ENCODE peak calls at places on chromosomes 6 and 20, in eight cellular contexts. One of them, this sample, is unnamed.

GRCh38 chr6:48564036-48564820 is 453.2 kb upstream of the PTCHD4 start:
- DNase-seq in PC-9: no peak
- DNase-seq in BJ: no peak
- DNase-seq in H7: no peak
- DNase-seq in small intestine: no peak
- DNase-seq in SJSA1: no peak
- DNase-seq in cardiac muscle cell: peak; percentile 38
- DNase-seq in keratinocyte: no peak
- DNase-seq in this sample: no peak

GRCh38 chr6:118761643-118762042 is 110.3 kb upstream of the CEP85L start:
- DNase-seq in BJ: no peak
- DNase-seq in keratinocyte: no peak
- DNase-seq in small intestine: no peak
- DNase-seq in SJSA1: no peak
- DNase-seq in cardiac muscle cell: no peak
- DNase-seq in PC-9: no peak
- DNase-seq in H7: no peak
- DNase-seq in this sample: no peak

GRCh38 chr6:108425428-108425827 is 130.6 kb downstream of the AFG1L start:
- DNase-seq in SJSA1: no peak
- DNase-seq in PC-9: no peak
- DNase-seq in small intestine: no peak
- DNase-seq in cardiac muscle cell: no peak
- DNase-seq in BJ: no peak
- DNase-seq in keratinocyte: no peak
- DNase-seq in H7: no peak
- DNase-seq in this sample: no peak

GRCh38 chr20:38973546-38974120 is 11.5 kb downstream of the DHX35 start:
- DNase-seq in BJ: no peak
- DNase-seq in PC-9: no peak
- DNase-seq in cardiac muscle cell: no peak
- DNase-seq in keratinocyte: no peak
- DNase-seq in SJSA1: no peak
- DNase-seq in H7: no peak
- DNase-seq in small intestine: no peak
- DNase-seq in this sample: no peak

GRCh38 chr6:72424476-72424875 is 197.4 kb upstream of the KCNQ5 start:
- DNase-seq in keratinocyte: peak; percentile 35
- DNase-seq in cardiac muscle cell: no peak
- DNase-seq in BJ: no peak
- DNase-seq in H7: no peak
- DNase-seq in SJSA1: no peak
- DNase-seq in small intestine: no peak
- DNase-seq in PC-9: no peak
- DNase-seq in this sample: no peak

GRCh38 chr6:7108964-7109836 is 1.4 kb downstream of the RREB1 start:
- DNase-seq in small intestine: peak; percentile 79
- DNase-seq in BJ: no peak
- DNase-seq in H7: peak; percentile 73
- DNase-seq in keratinocyte: no peak
- DNase-seq in SJSA1: peak; percentile 56
- DNase-seq in cardiac muscle cell: peak; percentile 74
- DNase-seq in PC-9: no peak
- DNase-seq in this sample: peak; percentile 76

GRCh38 chr6:95280690-95281273 is 296.6 kb upstream of the MANEA start:
- DNase-seq in PC-9: no peak
- DNase-seq in H7: no peak
- DNase-seq in BJ: no peak
- DNase-seq in keratinocyte: no peak
- DNase-seq in SJSA1: no peak
- DNase-seq in small intestine: no peak
- DNase-seq in cardiac muscle cell: peak; percentile 80
- DNase-seq in this sample: no peak

GRCh38 chr6:23600118-23600517 is 525.9 kb upstream of the NRSN1 start:
- DNase-seq in PC-9: no peak
- DNase-seq in small intestine: no peak
- DNase-seq in keratinocyte: no peak
- DNase-seq in H7: no peak
- DNase-seq in SJSA1: no peak
- DNase-seq in BJ: no peak
- DNase-seq in cardiac muscle cell: no peak
- DNase-seq in this sample: no peak

GRCh38 chr20:14581731-14582130 is 244.3 kb upstream of the FLRT3 start:
- DNase-seq in BJ: no peak
- DNase-seq in H7: no peak
- DNase-seq in small intestine: no peak
- DNase-seq in cardiac muscle cell: no peak
- DNase-seq in keratinocyte: no peak
- DNase-seq in PC-9: no peak
- DNase-seq in SJSA1: no peak
- DNase-seq in this sample: no peak

GRCh38 chr6:53493635-53494025 is 51.3 kb downstream of the GCLC start:
- DNase-seq in BJ: no peak
- DNase-seq in small intestine: no peak
- DNase-seq in cardiac muscle cell: no peak
- DNase-seq in SJSA1: no peak
- DNase-seq in PC-9: no peak
- DNase-seq in keratinocyte: no peak
- DNase-seq in H7: no peak
- DNase-seq in this sample: no peak

GRCh38 chr6:168362276-168362990 is 42.9 kb upstream of the DACT2 start:
- DNase-seq in SJSA1: no peak
- DNase-seq in cardiac muscle cell: no peak
- DNase-seq in BJ: no peak
- DNase-seq in H7: no peak
- DNase-seq in PC-9: no peak
- DNase-seq in keratinocyte: no peak
- DNase-seq in small intestine: no peak
- DNase-seq in this sample: no peak

DNA sequence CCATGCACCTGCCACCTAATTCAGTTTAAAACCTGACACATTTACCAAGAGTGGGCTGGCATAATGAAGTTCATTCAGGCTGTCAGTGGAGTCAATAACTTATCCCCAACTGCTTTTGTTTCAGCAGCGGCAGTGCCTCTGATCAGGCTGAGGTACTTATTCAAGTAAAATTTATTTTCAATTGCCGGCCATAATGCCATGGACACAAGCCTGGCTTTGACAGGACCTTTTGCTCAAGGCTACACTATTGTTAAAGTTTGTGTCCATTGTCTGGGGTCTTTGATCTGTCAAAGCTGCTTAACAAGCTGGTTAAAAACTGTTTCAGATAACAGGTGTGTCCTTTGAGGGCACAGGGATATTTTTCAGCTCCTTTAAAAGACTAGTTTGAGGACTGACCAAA is 20.5 kb downstream of the OLIG3 start:
- DNase-seq in keratinocyte: no peak
- DNase-seq in small intestine: no peak
- DNase-seq in H7: no peak
- DNase-seq in SJSA1: no peak
- DNase-seq in cardiac muscle cell: no peak
- DNase-seq in BJ: no peak
- DNase-seq in PC-9: no peak
- DNase-seq in this sample: no peak
- H3K27me3 ChIP-seq in keratinocyte: peaks cover 8% of the 10 kb centered on the region
- H3K27me3 ChIP-seq in small intestine: no peaks in the 10 kb centered on the region
- H3K27me3 ChIP-seq in H7: no peaks in the 10 kb centered on the region
- H3K27me3 ChIP-seq in SJSA1: no peaks in the 10 kb centered on the region
- H3K27me3 ChIP-seq in cardiac muscle cell: peaks cover 7% of the 10 kb centered on the region
- H3K27me3 ChIP-seq in BJ: peaks cover 1% of the 10 kb centered on the region
- H3K27me3 ChIP-seq in PC-9: no peaks in the 10 kb centered on the region
- H3K27me3 ChIP-seq in this sample: no peaks in the 10 kb centered on the region

GRCh38 chr6:50843842-50844241 is 25.2 kb downstream of the TFAP2B start:
- DNase-seq in SJSA1: no peak
- DNase-seq in keratinocyte: no peak
- DNase-seq in PC-9: no peak
- DNase-seq in H7: peak; percentile 94
- DNase-seq in BJ: no peak
- DNase-seq in cardiac muscle cell: no peak
- DNase-seq in small intestine: no peak
- DNase-seq in this sample: no peak
- H3K27me3 ChIP-seq in SJSA1: peaks cover 93% of the 10 kb centered on the region
- H3K27me3 ChIP-seq in keratinocyte: peaks cover 9% of the 10 kb centered on the region
- H3K27me3 ChIP-seq in PC-9: peaks cover 37% of the 10 kb centered on the region
- H3K27me3 ChIP-seq in H7: peaks cover 99% of the 10 kb centered on the region
- H3K27me3 ChIP-seq in BJ: peaks cover 20% of the 10 kb centered on the region
- H3K27me3 ChIP-seq in cardiac muscle cell: peaks cover 100% of the 10 kb centered on the region
- H3K27me3 ChIP-seq in small intestine: peaks cover 60% of the 10 kb centered on the region
- H3K27me3 ChIP-seq in this sample: peaks cover 84% of the 10 kb centered on the region

GRCh38 chr6:1610497-1611321 is 994 bp downstream of the FOXC1 start:
- DNase-seq in PC-9: peak; percentile 32
- DNase-seq in SJSA1: no peak
- DNase-seq in H7: no peak
- DNase-seq in BJ: no peak
- DNase-seq in small intestine: no peak
- DNase-seq in cardiac muscle cell: no peak
- DNase-seq in keratinocyte: no peak
- DNase-seq in this sample: no peak

GRCh38 chr6:1612902-1613301 is 3.2 kb downstream of the FOXC1 start:
- DNase-seq in SJSA1: peak; percentile 84
- DNase-seq in small intestine: no peak
- DNase-seq in PC-9: no peak
- DNase-seq in keratinocyte: no peak
- DNase-seq in H7: no peak
- DNase-seq in BJ: no peak
- DNase-seq in cardiac muscle cell: no peak
- DNase-seq in this sample: no peak

GRCh38 chr6:1612386-1612893 is 2.7 kb downstream of the FOXC1 start:
- DNase-seq in SJSA1: no peak
- DNase-seq in keratinocyte: no peak
- DNase-seq in cardiac muscle cell: no peak
- DNase-seq in BJ: no peak
- DNase-seq in PC-9: no peak
- DNase-seq in H7: peak; percentile 22
- DNase-seq in small intestine: no peak
- DNase-seq in this sample: no peak

GRCh38 chr6:1611322-1611571 is 1.5 kb downstream of the FOXC1 start:
- DNase-seq in small intestine: no peak
- DNase-seq in keratinocyte: no peak
- DNase-seq in cardiac muscle cell: peak; percentile 51
- DNase-seq in BJ: no peak
- DNase-seq in SJSA1: no peak
- DNase-seq in H7: peak; percentile 93
- DNase-seq in PC-9: peak; percentile 31
- DNase-seq in this sample: no peak

DNA sequence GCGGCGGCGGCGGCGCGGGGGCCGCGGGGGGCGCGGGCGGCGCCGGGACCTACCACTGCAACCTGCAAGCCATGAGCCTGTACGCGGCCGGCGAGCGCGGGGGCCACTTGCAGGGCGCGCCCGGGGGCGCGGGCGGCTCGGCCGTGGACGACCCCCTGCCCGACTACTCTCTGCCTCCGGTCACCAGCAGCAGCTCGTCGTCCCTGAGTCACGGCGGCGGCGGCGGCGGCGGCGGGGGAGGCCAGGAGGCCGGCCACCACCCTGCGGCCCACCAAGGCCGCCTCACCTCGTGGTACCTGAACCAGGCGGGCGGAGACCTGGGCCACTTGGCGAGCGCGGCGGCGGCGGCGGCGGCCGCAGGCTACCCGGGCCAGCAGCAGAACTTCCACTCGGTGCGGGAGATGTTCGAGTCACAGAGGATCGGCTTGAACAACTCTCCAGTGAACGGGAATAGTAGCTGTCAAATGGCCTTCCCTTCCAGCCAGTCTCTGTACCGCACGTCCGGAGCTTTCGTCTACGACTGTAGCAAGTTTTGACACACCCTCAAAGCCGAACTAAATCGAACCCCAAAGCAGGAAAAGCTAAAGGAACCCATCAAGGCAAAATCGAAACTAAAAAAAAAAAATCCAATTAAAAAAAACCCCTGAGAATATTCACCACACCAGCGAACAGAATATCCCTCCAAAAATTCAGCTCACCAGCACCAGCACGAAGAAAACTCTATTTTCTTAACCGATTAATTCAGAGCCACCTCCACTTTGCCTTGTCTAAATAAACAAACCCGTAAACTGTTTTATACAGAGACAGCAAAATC is 2.1 kb downstream of the FOXC1 start:
- DNase-seq in PC-9: peak; percentile 25
- DNase-seq in H7: no peak
- DNase-seq in small intestine: no peak
- DNase-seq in keratinocyte: no peak
- DNase-seq in SJSA1: no peak
- DNase-seq in cardiac muscle cell: no peak
- DNase-seq in BJ: no peak
- DNase-seq in this sample: no peak
- H3K27me3 ChIP-seq in PC-9: no peaks in the 10 kb centered on the region
- H3K27me3 ChIP-seq in H7: peaks cover 89% of the 10 kb centered on the region
- H3K27me3 ChIP-seq in small intestine: peaks cover 51% of the 10 kb centered on the region
- H3K27me3 ChIP-seq in keratinocyte: peaks cover 25% of the 10 kb centered on the region
- H3K27me3 ChIP-seq in SJSA1: no peaks in the 10 kb centered on the region
- H3K27me3 ChIP-seq in cardiac muscle cell: peaks cover 91% of the 10 kb centered on the region
- H3K27me3 ChIP-seq in BJ: peaks cover 17% of the 10 kb centered on the region
- H3K27me3 ChIP-seq in this sample: peaks cover 72% of the 10 kb centered on the region

DNA sequence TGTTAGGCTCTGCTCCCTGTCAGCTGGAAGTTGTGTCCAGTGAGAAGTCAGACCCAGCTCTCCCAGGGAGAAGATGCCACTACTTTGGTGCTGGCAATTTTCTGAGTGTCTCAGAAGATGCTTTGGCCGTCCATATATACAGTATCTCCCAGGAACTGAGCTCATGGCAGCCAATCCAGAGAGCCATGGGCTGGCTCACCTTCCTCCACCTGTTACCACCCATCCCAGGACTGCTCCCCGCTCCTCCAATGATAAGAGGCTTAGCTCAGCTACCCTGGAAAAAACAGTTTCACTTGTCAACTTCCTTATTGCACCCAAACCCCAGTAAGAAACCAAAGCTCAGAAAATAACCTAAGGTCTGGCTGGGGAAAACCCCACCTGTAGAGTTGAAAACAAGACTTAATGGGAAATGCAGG is at the start of gene BNIP5:
- DNase-seq in H7: no peak
- DNase-seq in SJSA1: no peak
- DNase-seq in small intestine: peak; percentile 98
- DNase-seq in cardiac muscle cell: no peak
- DNase-seq in BJ: no peak
- DNase-seq in keratinocyte: no peak
- DNase-seq in PC-9: no peak
- DNase-seq in this sample: peak; percentile 83
- H3K27me3 ChIP-seq in H7: peaks cover 14% of the 10 kb centered on the region
- H3K27me3 ChIP-seq in SJSA1: peaks cover 14% of the 10 kb centered on the region
- H3K27me3 ChIP-seq in small intestine: no peaks in the 10 kb centered on the region
- H3K27me3 ChIP-seq in cardiac muscle cell: peaks cover 3% of the 10 kb centered on the region
- H3K27me3 ChIP-seq in BJ: peaks cover 57% of the 10 kb centered on the region
- H3K27me3 ChIP-seq in keratinocyte: peaks cover 41% of the 10 kb centered on the region
- H3K27me3 ChIP-seq in PC-9: no peaks in the 10 kb centered on the region
- H3K27me3 ChIP-seq in this sample: no peaks in the 10 kb centered on the region

DNA sequence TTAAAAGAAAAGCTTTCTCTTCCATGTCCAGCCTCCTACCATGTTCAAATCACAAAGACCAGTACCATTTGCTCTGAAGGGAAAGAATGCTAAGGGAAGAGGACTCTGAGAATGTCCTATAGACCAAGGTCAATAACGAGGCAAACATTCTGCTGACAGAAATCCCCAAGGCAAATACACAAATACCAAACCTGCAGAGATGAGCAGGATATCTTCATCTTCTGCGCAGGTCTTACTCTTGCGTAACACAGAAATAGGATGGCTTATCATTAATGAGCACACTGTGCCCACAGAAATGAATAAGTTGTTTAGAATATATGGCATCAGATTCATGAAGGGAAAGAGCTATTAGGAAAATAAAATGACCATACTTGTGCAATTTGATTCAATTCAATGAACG is 137.3 kb downstream of the BTBD9 start:
- DNase-seq in H7: no peak
- DNase-seq in SJSA1: no peak
- DNase-seq in cardiac muscle cell: no peak
- DNase-seq in BJ: no peak
- DNase-seq in keratinocyte: no peak
- DNase-seq in small intestine: no peak
- DNase-seq in PC-9: no peak
- DNase-seq in this sample: no peak
- H3K27me3 ChIP-seq in H7: no peaks in the 10 kb centered on the region
- H3K27me3 ChIP-seq in SJSA1: no peaks in the 10 kb centered on the region
- H3K27me3 ChIP-seq in cardiac muscle cell: no peaks in the 10 kb centered on the region
- H3K27me3 ChIP-seq in BJ: no peaks in the 10 kb centered on the region
- H3K27me3 ChIP-seq in keratinocyte: no peaks in the 10 kb centered on the region
- H3K27me3 ChIP-seq in small intestine: no peaks in the 10 kb centered on the region
- H3K27me3 ChIP-seq in PC-9: no peaks in the 10 kb centered on the region
- H3K27me3 ChIP-seq in this sample: no peaks in the 10 kb centered on the region

This sample was measured in colonic mucosa.